ENCODE peak calls at places on chromosomes 6 and 20, in five cellular contexts. Z, O, K, P and F are unnamed samples.

GRCh38 chr6:85110943-85111342 is 338.9 kb upstream of the NT5E start:
- DNase-seq in Z (no peak), O (no peak), K (no peak), P (no peak), F (no peak)

GRCh38 chr20:15205719-15206118 is 868.3 kb upstream of the FLRT3 start:
- DNase-seq in Z (no peak), O (peak), K (no peak), P (peak), F (no peak)

GRCh38 chr6:108942556-108943492 is 94.6 kb downstream of the ARMC2 start:
- DNase-seq in Z (no peak), O (no peak), K (no peak), P (no peak), F (no peak)

GRCh38 chr20:11792229-11792953 is 125.3 kb upstream of the BTBD3 start:
- DNase-seq in Z (no peak), O (peak), K (peak), P (no peak), F (no peak)

GRCh38 chr20:7841291-7841966 is 98.8 kb downstream of the HAO1 start:
- DNase-seq in Z (peak), O (peak), K (peak), P (peak), F (peak)

GRCh38 chr6:169266746-169267629 is 13.3 kb upstream of the THBS2 start:
- DNase-seq in Z (peak), O (no peak), K (peak), P (peak), F (peak)

GRCh38 chr6:157760589-157761330 is 62.3 kb upstream of the SNX9 start:
- DNase-seq in Z (peak), O (peak), K (peak), P (peak), F (peak)

GRCh38 chr6:114342086-114342825 is 567 bp downstream of the HS3ST5 start:
- DNase-seq in Z (no peak), O (peak), K (peak), P (peak), F (peak)

GRCh38 chr6:145960918-145961604 is 3.1 kb downstream of the SHPRH start:
- DNase-seq in Z (peak), O (no peak), K (no peak), P (peak), F (peak)

GRCh38 chr6:94350833-94351232 is 931.5 kb upstream of the EPHA7 start:
- DNase-seq in Z (no peak), O (no peak), K (no peak), P (no peak), F (no peak)

DNA sequence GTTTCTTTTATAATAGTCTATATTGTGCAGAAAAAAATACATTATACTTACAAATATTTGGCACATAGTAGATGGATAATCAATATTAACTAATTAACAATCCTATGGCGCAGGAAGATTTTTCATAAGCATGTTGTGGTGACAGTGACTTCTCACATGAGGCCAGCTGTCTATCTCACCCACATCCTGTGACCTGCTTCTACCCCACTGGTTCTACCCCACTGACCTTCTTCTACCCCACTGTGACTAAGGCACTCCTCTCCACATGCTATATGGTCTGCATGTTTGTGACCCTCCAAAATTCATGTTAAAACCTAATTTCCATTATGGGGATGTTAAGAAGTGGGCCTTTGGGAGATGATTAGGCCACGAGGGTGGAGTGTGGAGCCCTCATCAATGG is 394.8 kb upstream of the AGPAT4 start:
- DNase-seq in Z (no peak), O (no peak), K (no peak), P (no peak), F (no peak)
- H2AFZ ChIP-seq in Z (no peak), O (no peak), K (no peak), P (no peak), F (no peak)

GRCh38 chr6:72350256-72350875 is 271.5 kb upstream of the KCNQ5 start:
- DNase-seq in Z (no peak), O (no peak), K (no peak), P (no peak), F (no peak)

GRCh38 chr6:72348926-72349325 is 272.9 kb upstream of the KCNQ5 start:
- DNase-seq in Z (peak), O (peak), K (peak), P (peak), F (no peak)
- H2AFZ ChIP-seq in Z (no peak), O (no peak), K (no peak), P (no peak), F (no peak)

GRCh38 chr6:81842254-81842653 is 89.8 kb upstream of the TENT5A start:
- DNase-seq in Z (no peak), O (no peak), K (no peak), P (no peak), F (no peak)
- H2AFZ ChIP-seq in Z (no peak), O (no peak), K (no peak), P (no peak), F (no peak)

DNA sequence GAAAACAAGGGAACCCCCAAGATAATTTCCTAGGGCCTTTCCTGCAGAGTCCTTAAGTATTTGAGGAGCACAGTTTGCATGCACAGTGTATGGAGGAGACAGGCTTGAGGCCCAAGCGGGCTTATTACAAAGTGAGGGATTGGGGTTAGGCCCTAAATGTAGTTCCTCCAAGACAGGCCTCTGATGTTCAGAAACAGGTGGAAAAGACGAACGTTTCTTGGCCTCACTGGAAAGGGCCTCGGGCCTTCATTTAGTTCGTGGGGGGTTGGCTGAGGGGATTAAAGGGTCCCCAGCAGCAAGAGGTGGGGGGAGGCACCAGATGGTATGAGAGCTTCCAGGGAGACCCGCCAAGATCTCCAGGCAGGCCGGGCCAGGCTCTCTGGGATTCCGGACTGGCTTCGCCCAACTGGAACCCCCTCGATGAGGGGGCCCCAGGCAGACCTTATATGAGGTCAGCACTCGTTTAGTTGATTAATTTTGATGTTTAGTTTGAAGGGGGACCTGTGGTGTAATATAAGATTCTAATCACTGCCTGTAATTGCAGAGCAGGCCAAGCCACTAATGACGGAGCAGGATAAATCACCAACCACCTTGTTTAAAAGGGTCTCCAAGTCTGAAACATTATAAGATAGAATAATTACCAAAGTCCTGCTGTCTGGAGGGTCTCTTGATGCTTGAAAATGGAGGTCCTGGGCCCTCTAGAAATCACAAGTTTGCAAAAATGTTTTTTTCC is 2.0 kb downstream of the HMGA1 start:
- DNase-seq in Z (no peak), O (no peak), K (no peak), P (peak), F (peak)
- H2AFZ ChIP-seq in Z (peak), O (peak), K (peak), P (peak), F (no peak)

GRCh38 chr6:55443238-55444134 is 116.2 kb downstream of the GFRAL start:
- DNase-seq in Z (no peak), O (no peak), K (no peak), P (no peak), F (peak)

GRCh38 chr6:55448446-55448845 is 121.2 kb downstream of the GFRAL start:
- DNase-seq in Z (peak), O (no peak), K (no peak), P (peak), F (no peak)

GRCh38 chr6:55449219-55449618 is 122.0 kb downstream of the GFRAL start:
- DNase-seq in Z (no peak), O (no peak), K (peak), P (no peak), F (no peak)

GRCh38 chr6:55450007-55450406 is 122.7 kb downstream of the GFRAL start:
- DNase-seq in Z (peak), O (no peak), K (no peak), P (peak), F (peak)

DNA sequence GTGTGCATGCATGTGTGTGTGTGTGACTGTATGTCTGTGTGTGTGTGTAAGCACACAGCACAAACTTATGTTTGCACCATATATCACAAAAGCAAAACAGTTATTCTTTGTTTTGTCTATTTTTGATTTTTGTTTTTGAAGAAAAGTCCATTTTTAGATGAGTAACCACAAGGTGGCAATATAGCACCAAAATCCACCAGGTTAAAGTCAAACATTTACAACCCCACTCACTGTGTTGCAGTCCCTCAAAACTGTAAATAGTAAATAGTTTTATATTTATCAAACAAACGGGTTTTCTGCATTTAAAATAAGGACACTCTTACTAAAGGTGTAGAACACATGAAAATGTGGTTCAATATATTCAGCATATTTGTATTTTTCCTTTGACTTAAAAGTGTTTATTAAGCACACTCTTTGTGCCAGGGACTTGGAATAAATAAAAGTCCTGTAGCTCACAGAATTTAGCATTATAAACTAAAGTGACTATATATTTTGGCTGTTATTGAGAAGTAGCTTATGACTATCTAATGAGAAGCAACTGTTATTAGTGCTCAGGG is 118.5 kb downstream of the GFRAL start:
- DNase-seq in Z (peak), O (peak), K (peak), P (peak), F (no peak)
- H2AFZ ChIP-seq in Z (peak), O (no peak), K (no peak), P (no peak), F (peak)

GRCh38 chr6:96795481-96795880 is 41.8 kb downstream of the GPR63 start:
- DNase-seq in Z (no peak), O (no peak), K (no peak), P (no peak), F (no peak)
- H2AFZ ChIP-seq in Z (no peak), O (no peak), K (no peak), P (no peak), F (no peak)